ENCODE peak calls at places on chromosomes 5 and 9, in ten cellular contexts. Q is T1000, G is WERI-Rb-1, J is coronary artery, T is cerebellar nuclear complex, W is GM19239, A is OCI-M1, B is AG04450, S is T follicular helper cell, R is epithelial cell of esophagus. P is an unnamed sample.

GRCh38 chr5:102664946-102665345 is 90.2 kb upstream of the PAM start:
- DNase-seq in W (no peak), A (no peak), R (no peak), Q (no peak), S (no peak), G (no peak), T (no peak), J (no peak), B (no peak), P (no peak)

GRCh38 chr5:2147504-2148311 is 265.0 kb upstream of the IRX4 start:
- DNase-seq in S (no peak), A (no peak), B (no peak), R (no peak), G (no peak), T (no peak), Q (no peak), J (no peak), W (no peak), P (no peak)

GRCh38 chr5:61293051-61293450 is 39.0 kb upstream of the ZSWIM6 start:
- DNase-seq in S (no peak), A (no peak), J (no peak), R (peak), G (no peak), W (no peak), T (no peak), B (no peak), Q (no peak), P (peak)

GRCh38 chr9:79210541-79211243 is 361.1 kb upstream of the TLE4 start:
- DNase-seq in B (no peak), A (no peak), G (no peak), S (no peak), J (no peak), R (no peak), T (no peak), W (no peak), Q (no peak), P (no peak)

GRCh38 chr5:1514027-1514818 is 9.5 kb downstream of the LPCAT1 start:
- DNase-seq in B (no peak), T (no peak), A (no peak), W (no peak), G (peak), J (peak), Q (no peak), R (no peak), S (no peak), P (no peak)

GRCh38 chr5:63401434-63402046 is 560.7 kb downstream of the HTR1A start:
- DNase-seq in W (peak), Q (peak), B (no peak), T (no peak), S (no peak), R (peak), A (peak), G (peak), J (no peak), P (peak)

GRCh38 chr5:138654281-138654867 is 79.2 kb upstream of the HSPA9 start:
- DNase-seq in J (no peak), R (no peak), T (no peak), G (no peak), Q (peak), S (peak), A (peak), B (peak), W (peak), P (peak)

GRCh38 chr5:168920019-168920813 is 341.0 kb upstream of the PANK3 start:
- DNase-seq in T (no peak), W (no peak), G (no peak), Q (no peak), R (no peak), B (no peak), J (no peak), S (no peak), A (no peak), P (no peak)